ENCODE peak calls at places on chromosomes 4 and X, in four cellular contexts. L, S, J and B are unnamed samples.

GRCh38 chrX:49155243-49155899 is 7.2 kb upstream of the MAGIX start:
- DNase-seq in L (peak), S (no peak), J (peak), B (peak)

GRCh38 chr4:89486042-89486441 is 178.4 kb upstream of the GPRIN3 start:
- DNase-seq in L (peak), S (no peak), J (no peak), B (peak)

GRCh38 chr4:110816367-110816766 is 193.5 kb upstream of the PITX2 start:
- DNase-seq in L (peak), S (no peak), J (no peak), B (no peak)

GRCh38 chr4:51906167-51906647 is 63.3 kb downstream of the DCUN1D4 start:
- DNase-seq in L (no peak), S (no peak), J (no peak), B (no peak)

GRCh38 chr4:153527690-153528089 is 61.5 kb downstream of the TMEM131L start:
- DNase-seq in L (no peak), S (no peak), J (no peak), B (no peak)

GRCh38 chrX:41148553-41148952 is 63.3 kb downstream of the USP9X start:
- DNase-seq in L (peak), S (no peak), J (no peak), B (peak)

GRCh38 chrX:106599411-106599810 is 12.4 kb upstream of the RADX start:
- DNase-seq in L (no peak), S (no peak), J (no peak), B (no peak)

GRCh38 chrX:56762220-56762619 is 33.2 kb downstream of the NBDY start:
- DNase-seq in L (no peak), S (no peak), J (no peak), B (no peak)

GRCh38 chr4:110275871-110276270 is 77.5 kb upstream of the ELOVL6 start:
- DNase-seq in L (peak), S (no peak), J (no peak), B (peak)

GRCh38 chr4:7209699-7210098 is 17.4 kb downstream of the SORCS2 start:
- DNase-seq in L (peak), S (no peak), J (no peak), B (no peak)

GRCh38 chr4:3011456-3012220 is 48.3 kb downstream of the GRK4 start:
- DNase-seq in L (no peak), S (no peak), J (no peak), B (no peak)
- H3K9ac ChIP-seq in L (no peak), S (no peak), J (no peak), B (no peak)

GRCh38 chr4:663438-664428 is 10.3 kb downstream of the ATP5ME start:
- DNase-seq in L (no peak), S (no peak), J (no peak), B (no peak)
- TF ChIP-seq EZH2 in L (no peak), S (no peak), J (no peak), B (no peak)

GRCh38 chr4:8238515-8239053 is 31.0 kb upstream of the HTRA3 start:
- DNase-seq in L (no peak), S (peak), J (no peak), B (no peak)
- H3K4me2 ChIP-seq in L (no peak), S (peak), J (no peak), B (no peak)

GRCh38 chr4:113758361-113758760 is 3.2 kb downstream of the CAMK2D start:
- DNase-seq in L (peak), S (no peak), J (no peak), B (peak)
- H3K9ac ChIP-seq in L (peak), S (no peak), J (peak), B (peak)

GRCh38 chr4:101846550-101846949 is 56.0 kb downstream of the BANK1 start:
- DNase-seq in L (no peak), S (no peak), J (no peak), B (no peak)

DNA sequence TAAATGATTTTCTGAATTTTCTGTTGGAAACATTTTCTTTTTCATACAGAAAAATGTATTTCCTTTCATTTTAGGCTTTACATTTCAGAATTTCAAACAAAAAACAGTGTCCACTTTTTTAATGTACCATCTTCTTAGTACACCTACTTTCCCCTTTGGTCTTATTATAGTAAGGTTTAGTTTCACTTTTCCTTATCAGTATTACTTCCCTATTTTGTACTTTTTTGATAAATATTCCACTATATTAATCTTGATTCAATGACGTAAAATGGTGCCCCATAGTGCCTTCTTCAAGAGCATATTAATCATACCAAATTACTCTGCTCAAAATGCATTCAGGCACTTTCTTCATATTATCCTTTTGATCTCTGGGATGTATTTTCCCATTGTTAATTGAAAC is 52.5 kb downstream of the BANK1 start:
- DNase-seq in L (no peak), S (no peak), J (no peak), B (no peak)
- TF ChIP-seq EZH2 in L (no peak), S (no peak), J (no peak), B (no peak)

GRCh38 chr4:104457308-104457981 is 37.2 kb downstream of the CXXC4 start:
- DNase-seq in L (no peak), S (no peak), J (no peak), B (no peak)

GRCh38 chr4:104447346-104447745 is 47.3 kb downstream of the CXXC4 start:
- DNase-seq in L (no peak), S (no peak), J (no peak), B (peak)

GRCh38 chr4:104449537-104449936 is 45.2 kb downstream of the CXXC4 start:
- DNase-seq in L (no peak), S (no peak), J (no peak), B (no peak)

GRCh38 chr4:104446431-104446925 is 48.2 kb downstream of the CXXC4 start:
- DNase-seq in L (no peak), S (no peak), J (no peak), B (no peak)

DNA sequence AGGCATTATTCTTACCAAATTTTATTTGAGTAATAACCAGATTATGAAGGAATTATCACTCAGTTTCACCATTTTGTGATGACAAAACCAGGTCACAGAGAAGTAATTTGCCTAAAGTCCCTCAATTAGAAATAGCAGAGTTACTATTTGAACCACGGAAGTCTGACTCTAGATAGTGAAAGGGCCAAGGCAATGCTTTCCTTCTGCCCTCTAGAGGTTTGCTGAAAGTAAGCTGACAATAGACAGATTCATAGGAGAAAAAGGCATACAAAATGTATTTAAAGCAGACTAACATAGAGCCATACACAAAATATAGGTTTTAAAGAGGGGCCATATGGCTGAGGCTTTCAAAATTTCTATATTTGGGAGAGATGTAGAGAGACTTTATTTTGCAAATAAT is 43.1 kb downstream of the CXXC4 start:
- DNase-seq in L (no peak), S (no peak), J (no peak), B (peak)
- H3K4me2 ChIP-seq in L (no peak), S (no peak), J (no peak), B (no peak)

DNA sequence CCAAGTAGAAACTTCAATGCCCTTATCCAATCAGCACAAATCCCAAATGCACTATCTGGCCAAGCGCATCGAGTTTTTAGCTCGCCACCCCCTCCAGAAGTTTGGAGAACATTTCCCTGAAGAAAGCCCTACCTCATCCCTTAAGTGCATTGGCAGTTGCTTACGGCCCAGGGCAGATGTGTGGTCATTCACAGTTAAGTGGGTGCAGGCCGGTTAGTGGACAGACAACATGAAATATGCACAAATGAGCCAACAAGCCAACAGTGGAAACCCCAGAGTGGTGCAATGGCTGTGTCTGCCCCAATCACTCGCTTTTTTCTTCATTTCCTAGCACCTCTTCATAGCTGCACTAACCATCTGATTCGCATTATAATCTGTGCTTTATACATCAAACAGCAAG is 125.9 kb downstream of the SMIM20 start:
- DNase-seq in L (peak), S (no peak), J (no peak), B (no peak)
- H3K9ac ChIP-seq in L (no peak), S (no peak), J (no peak), B (no peak)